ENCODE peak calls at places on chromosomes 5 and 9, in six cellular contexts. D is left ventricle myocardium inferior; T is CD8-positive, alpha-beta T cell; U is choroid plexus epithelial cell; P is fibroblast of the aortic adventitia; A is cardiac fibroblast. J is an unnamed sample.

GRCh38 chr9:6973762-6974161 is 216.0 kb downstream of the KDM4C start:
- DNase-seq in D (no peak), T (no peak), U (peak; percentile 60), P (no peak), A (peak; percentile 73), J (no peak)

GRCh38 chr5:98513378-98513777 is 260.1 kb upstream of the RGMB start:
- DNase-seq in D (no peak), T (no peak), U (no peak), P (no peak), A (no peak), J (no peak)

GRCh38 chr9:33823801-33824200 is 6.8 kb downstream of the UBE2R2 start:
- DNase-seq in D (no peak), T (no peak), U (no peak), P (no peak), A (no peak), J (no peak)

GRCh38 chr9:133641396-133641655 is 5.2 kb downstream of the DBH start:
- DNase-seq in D (no peak), T (no peak), U (no peak), P (no peak), A (no peak), J (no peak)

GRCh38 chr9:107504585-107505455 is 15.3 kb upstream of the KLF4 start:
- DNase-seq in D (no peak), T (no peak), U (peak; percentile 87), P (peak; percentile 89), A (peak; percentile 94), J (peak; percentile 20)

GRCh38 chr9:97809666-97810344 is 43.2 kb upstream of the FOXE1 start:
- DNase-seq in D (no peak), T (no peak), U (no peak), P (no peak), A (no peak), J (no peak)

GRCh38 chr5:72994578-72994977 is 38.7 kb downstream of the FCHO2 start:
- DNase-seq in D (no peak), T (no peak), U (no peak), P (no peak), A (no peak), J (no peak)

GRCh38 chr5:131988601-131989000 is 22.9 kb downstream of the ACSL6 start:
- DNase-seq in D (no peak), T (no peak), U (no peak), P (no peak), A (no peak), J (no peak)

GRCh38 chr5:136080483-136081180 is 51.8 kb downstream of the TGFBI start:
- DNase-seq in D (peak; percentile 92), T (peak; percentile 66), U (peak; percentile 92), P (peak; percentile 90), A (peak; percentile 98), J (peak; percentile 86)

GRCh38 chr9:72579190-72579589 is 57.8 kb downstream of the TMC1 start:
- DNase-seq in D (peak; percentile 37), T (no peak), U (peak; percentile 69), P (peak; percentile 81), A (peak; percentile 86), J (no peak)

GRCh38 chr9:72533322-72533721 is 11.9 kb downstream of the TMC1 start:
- DNase-seq in D (no peak), T (no peak), U (peak; percentile 32), P (peak; percentile 86), A (no peak), J (no peak)

GRCh38 chr9:129172816-129173215 is 5.2 kb downstream of the IER5L start:
- DNase-seq in D (no peak), T (no peak), U (peak; percentile 51), P (peak; percentile 47), A (no peak), J (no peak)

GRCh38 chr9:133892193-133892920 is 99.8 kb downstream of the VAV2 start:
- DNase-seq in D (no peak), T (no peak), U (no peak), P (no peak), A (no peak), J (no peak)

GRCh38 chr5:176675676-176676360 is 28.5 kb downstream of the TSPAN17 start:
- DNase-seq in D (no peak), T (no peak), U (peak; percentile 54), P (peak; percentile 13), A (peak; percentile 47), J (no peak)
- TF ChIP-seq CTCF in D (peak; percentile 51), T (no peak), U (peak; percentile 75), P (peak; percentile 57), A (peak; percentile 59), J (peak; percentile 65)

GRCh38 chr5:27402828-27403227 is 364.4 kb upstream of the CDH9 start:
- DNase-seq in D (no peak), T (no peak), U (no peak), P (no peak), A (peak; percentile 1), J (no peak)
- H3K4me3 ChIP-seq in D (no peak overlapping the region), T (no peak overlapping the region), U (no peak overlapping the region), P (no peak overlapping the region), A (no peak overlapping the region), J (no peak overlapping the region)

GRCh38 chr9:110427497-110428104 is 89.9 kb upstream of the TXNDC8 start:
- DNase-seq in D (peak; percentile 16), T (no peak), U (peak; percentile 74), P (peak; percentile 32), A (peak; percentile 63), J (no peak)

GRCh38 chr9:110429453-110429852 is 91.8 kb upstream of the TXNDC8 start:
- DNase-seq in D (no peak), T (no peak), U (peak; percentile 37), P (no peak), A (peak; percentile 24), J (no peak)

DNA sequence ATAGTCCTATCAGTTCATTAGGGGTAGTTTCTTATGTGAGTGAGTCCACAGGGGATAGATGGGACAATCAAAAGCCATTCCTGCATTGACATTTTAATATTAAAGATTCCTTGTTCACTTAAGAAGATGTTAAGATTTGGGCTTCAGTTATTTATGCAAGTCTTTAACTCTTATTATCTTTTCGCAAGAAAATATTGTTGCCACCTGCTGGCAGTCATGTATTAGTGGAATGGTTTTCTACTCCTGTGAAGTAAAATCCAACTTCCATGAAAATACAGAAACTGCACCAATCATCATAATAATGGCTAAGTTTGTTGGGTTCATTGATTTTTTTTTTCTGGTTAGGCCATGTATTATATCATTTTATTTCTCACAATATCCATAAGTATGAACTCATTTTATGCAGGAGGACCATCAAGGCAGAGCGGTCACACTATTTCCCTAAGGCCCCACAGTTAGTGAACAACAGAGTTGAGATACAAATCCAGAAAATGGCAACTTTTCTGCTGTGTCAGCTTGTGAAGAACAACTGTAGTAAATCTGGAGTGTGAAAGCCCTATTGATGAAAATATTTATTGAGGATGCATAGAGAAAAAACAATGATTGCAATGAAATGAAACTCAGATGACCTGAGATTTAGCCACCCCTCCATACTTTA is 88.5 kb upstream of the TXNDC8 start:
- DNase-seq in D (no peak), T (no peak), U (peak; percentile 72), P (peak; percentile 60), A (peak; percentile 55), J (peak; percentile 19)
- TF ChIP-seq CTCF in D (peak; percentile 33), T (no peak), U (peak; percentile 52), P (peak; percentile 52), A (no peak), J (peak; percentile 25)

GRCh38 chr5:76403713-76403962 is 553 bp downstream of the IQGAP2 start:
- DNase-seq in D (no peak), T (no peak), U (peak; percentile 12), P (no peak), A (no peak), J (no peak)
- H3K4me3 ChIP-seq in D (peak overlapping the region; percentile 76), T (peak overlapping the region; percentile 77), U (peak overlapping the region; percentile 59), P (peak overlapping the region; percentile 64), A (peak overlapping the region; percentile 54), J (peak overlapping the region; percentile 56)

GRCh38 chr5:39058178-39058577 is 16.0 kb downstream of the RICTOR start:
- DNase-seq in D (no peak), T (no peak), U (no peak), P (no peak), A (no peak), J (no peak)

GRCh38 chr5:39053189-39053588 is 21.0 kb downstream of the RICTOR start:
- DNase-seq in D (no peak), T (no peak), U (no peak), P (no peak), A (no peak), J (no peak)

GRCh38 chr5:39057745-39058144 is 16.5 kb downstream of the RICTOR start:
- DNase-seq in D (no peak), T (no peak), U (no peak), P (no peak), A (no peak), J (no peak)

GRCh38 chr5:39055027-39055759 is 19.0 kb downstream of the RICTOR start:
- DNase-seq in D (no peak), T (no peak), U (no peak), P (no peak), A (no peak), J (no peak)

DNA sequence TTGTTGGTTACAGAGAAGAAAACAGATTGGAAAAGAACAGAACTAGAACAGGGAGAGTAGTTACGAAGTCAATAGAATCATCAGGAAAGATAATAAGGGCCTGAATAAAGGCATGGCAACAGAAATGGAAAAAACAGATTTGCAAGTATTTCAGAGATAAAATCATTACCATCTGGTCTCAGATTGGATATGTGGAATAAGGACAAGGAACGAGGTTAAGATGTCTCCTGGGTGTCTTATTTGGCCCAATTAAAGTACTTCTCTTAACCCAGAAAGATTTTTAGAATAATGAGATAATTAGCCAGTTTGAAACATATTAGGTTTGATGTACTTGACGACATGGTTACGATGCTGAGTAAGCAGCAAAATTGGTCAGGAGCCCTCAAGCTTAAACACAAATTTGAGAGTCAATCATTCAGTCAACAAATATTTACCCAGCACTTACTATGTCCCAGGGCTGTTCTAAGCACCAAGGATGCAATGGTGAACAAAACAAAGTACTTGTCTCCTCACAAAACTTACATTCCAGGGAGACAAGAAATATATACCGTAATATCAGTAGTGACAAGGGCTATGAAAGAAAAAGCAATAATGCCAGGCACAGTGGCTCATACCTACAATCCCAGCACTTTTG is 18.3 kb downstream of the RICTOR start:
- DNase-seq in D (no peak), T (no peak), U (no peak), P (no peak), A (no peak), J (no peak)
- TF ChIP-seq CTCF in D (no peak), T (no peak), U (no peak), P (no peak), A (no peak), J (no peak)

GRCh38 chr5:141040093-141040762 is 10.9 kb upstream of the PCDHB1 start:
- DNase-seq in D (peak; percentile 20), T (no peak), U (peak; percentile 2), P (no peak), A (peak; percentile 45), J (no peak)
- H3K4me3 ChIP-seq in D (peak overlapping the region; percentile 53), T (no peak overlapping the region), U (no peak overlapping the region), P (no peak overlapping the region), A (peak overlapping the region; percentile 11), J (no peak overlapping the region)

GRCh38 chr9:126397056-126397455 is 70.4 kb downstream of the MVB12B start:
- DNase-seq in D (no peak), T (peak; percentile 91), U (no peak), P (no peak), A (no peak), J (no peak)
- TF ChIP-seq CTCF in D (no peak), T (peak; percentile 52), U (peak; percentile 30), P (peak; percentile 15), A (peak; percentile 14), J (no peak)

DNA sequence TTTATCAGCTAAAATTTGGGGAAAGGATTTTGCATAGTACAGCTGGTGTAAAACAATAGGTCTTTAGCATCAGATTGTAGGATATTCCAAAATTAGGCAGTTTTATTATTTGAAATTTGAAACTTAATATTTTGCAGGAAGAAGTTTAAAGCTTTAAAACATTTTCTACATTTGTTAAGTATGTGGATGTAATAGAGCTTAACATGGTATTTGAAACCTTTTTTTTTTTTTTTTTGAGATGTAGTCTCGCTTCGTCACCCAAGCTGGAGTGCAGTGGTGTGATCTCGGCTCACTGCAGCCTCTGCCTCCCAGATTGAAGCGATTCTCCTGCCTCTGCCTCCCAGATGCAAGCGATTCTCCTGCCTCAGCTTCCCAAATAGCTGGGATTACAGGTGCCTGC is 2.9 kb downstream of the DENND4C start:
- DNase-seq in D (no peak), T (no peak), U (no peak), P (peak; percentile 14), A (no peak), J (no peak)
- H3K4me3 ChIP-seq in D (peak overlapping the region; percentile 96), T (no peak overlapping the region), U (no peak overlapping the region), P (peak overlapping the region; percentile 88), A (no peak overlapping the region), J (no peak overlapping the region)

J was measured in astrocyte of the cerebellum.